ENCODE peak calls at places on chromosomes 13 and 19, in four cellular contexts. M, R, N and Z are unnamed samples.

GRCh38 chr13:102090532-102090931 is 311.3 kb downstream of the FGF14 start:
- DNase-seq in N (no peak), M (no peak), R (no peak), Z (no peak)

GRCh38 chr13:84925443-84925842 is 873.8 kb downstream of the SLITRK6 start:
- DNase-seq in N (no peak), M (peak; percentile 40), R (no peak), Z (no peak)

GRCh38 chr13:73275163-73275562 is 216.4 kb downstream of the KLF5 start:
- DNase-seq in N (peak; percentile 21), R (no peak), M (no peak), Z (no peak)

GRCh38 chr13:33351324-33351723 is 65.8 kb upstream of the STARD13 start:
- DNase-seq in R (no peak), N (no peak), M (peak; percentile 67), Z (no peak)

GRCh38 chr13:30581582-30581981 is 36.1 kb upstream of the USPL1 start:
- DNase-seq in M (peak; percentile 16), R (no peak), N (peak; percentile 7), Z (no peak)

GRCh38 chr19:19171821-19172532 is 1.9 kb upstream of the MEF2B start:
- DNase-seq in M (peak; percentile 72), N (no peak), R (no peak), Z (no peak)

GRCh38 chr13:69654392-69654791 is 453.2 kb upstream of the ATXN8OS start:
- DNase-seq in N (peak; percentile 12), R (no peak), M (no peak), Z (no peak)

GRCh38 chr19:45601524-45602522 is at the start of gene GPR4:
- DNase-seq in M (no peak), N (no peak), R (no peak), Z (no peak)

GRCh38 chr19:9597027-9597426 is 12.7 kb upstream of the ZNF121 start:
- DNase-seq in M (peak; percentile 13), R (no peak), N (peak; percentile 86), Z (no peak)

GRCh38 chr13:45786293-45786920 is 65.1 kb downstream of the SIAH3 start:
- DNase-seq in R (no peak), N (peak; percentile 4), M (no peak), Z (no peak)

GRCh38 chr13:40271511-40271910 is 394.9 kb downstream of the FOXO1 start:
- DNase-seq in N (no peak), M (no peak), R (no peak), Z (no peak)

GRCh38 chr13:63337041-63337440 is 1921.4 kb upstream of the PCDH20 start:
- DNase-seq in R (no peak), N (no peak), M (no peak), Z (no peak)

GRCh38 chr13:25286308-25286968 is 850 bp downstream of the MTMR6 start:
- DNase-seq in M (peak; percentile 76), R (no peak), N (peak; percentile 55), Z (peak; percentile 5)

GRCh38 chr13:48448963-48449614 is 36.2 kb upstream of the LPAR6 start:
- DNase-seq in R (no peak), M (peak; percentile 69), N (peak; percentile 57), Z (no peak)

GRCh38 chr19:12450817-12451216 is 10.0 kb upstream of the ZNF443 start:
- DNase-seq in M (no peak), N (no peak), R (no peak), Z (no peak)

GRCh38 chr13:95644611-95645052 is at the start of gene DZIP1:
- DNase-seq in R (peak; percentile 70), N (peak; percentile 69), M (peak; percentile 90), Z (peak; percentile 78)

GRCh38 chr13:53017433-53017970 is 11.1 kb upstream of the OLFM4 start:
- DNase-seq in M (no peak), R (no peak), N (no peak), Z (no peak)

GRCh38 chr13:100363874-100364273 is 224.7 kb downstream of the GGACT start:
- DNase-seq in M (peak; percentile 6), R (no peak), N (no peak), Z (no peak)

GRCh38 chr13:67123165-67123564 is 107.0 kb downstream of the PCDH9 start:
- DNase-seq in M (no peak), R (no peak), N (no peak), Z (no peak)

GRCh38 chr13:30431269-30431950 is 9.1 kb downstream of the UBE2L5 start:
- DNase-seq in R (no peak), M (no peak), N (peak; percentile 92), Z (no peak)

DNA sequence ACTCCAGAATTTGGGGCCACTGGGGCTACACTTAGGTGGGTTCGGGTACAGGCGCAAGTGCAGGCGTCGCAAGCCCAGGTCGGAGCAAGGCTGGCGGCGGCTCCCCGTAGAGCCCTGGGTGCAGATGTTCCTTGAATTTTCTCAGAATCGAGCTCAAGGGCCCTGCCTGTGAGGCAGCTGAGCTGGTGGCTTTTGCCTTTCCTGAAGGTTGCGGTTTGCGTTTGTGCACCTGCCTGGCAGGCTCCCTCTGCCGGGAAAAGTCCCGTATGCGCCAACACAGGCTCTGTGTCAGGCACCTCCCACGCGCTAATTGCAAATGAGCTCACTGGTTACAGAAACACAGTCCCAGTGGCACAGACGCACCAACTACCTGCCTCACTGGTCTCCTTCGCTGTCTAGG is 5.9 kb downstream of the DOHH start:
- DNase-seq in N (no peak), R (no peak), M (no peak), Z (no peak)
- H3K27ac ChIP-seq in N (no peak overlapping the region), R (no peak overlapping the region), M (no peak overlapping the region), Z (no peak overlapping the region)

GRCh38 chr19:49814010-49814409 is 918 bp upstream of the FUZ start:
- DNase-seq in N (peak; percentile 55), M (no peak), R (no peak), Z (no peak)
- H2BK12ac ChIP-seq in N (no peak overlapping the region), M (no peak overlapping the region), R (peak overlapping the region; percentile 20), Z (no peak overlapping the region)

GRCh38 chr13:44574466-44574855 is 1.7 kb downstream of the TSC22D1 start:
- DNase-seq in N (no peak), M (peak; percentile 33), R (no peak), Z (no peak)
- H3K4me3 ChIP-seq in N (no peak overlapping the region), M (peak overlapping the region; percentile 79), R (peak overlapping the region; percentile 77), Z (peak overlapping the region; percentile 42)

GRCh38 chr19:1855828-1856255 is 7.5 kb downstream of the KLF16 start:
- DNase-seq in R (no peak), M (no peak), N (no peak), Z (no peak)

GRCh38 chr19:1857648-1858326 is 5.6 kb downstream of the KLF16 start:
- DNase-seq in M (no peak), N (no peak), R (no peak), Z (no peak)

GRCh38 chr19:1858412-1859081 is 4.8 kb downstream of the KLF16 start:
- DNase-seq in R (no peak), M (no peak), N (no peak), Z (no peak)

GRCh38 chr19:1856345-1856697 is 7.1 kb downstream of the KLF16 start:
- DNase-seq in N (no peak), M (no peak), R (no peak), Z (no peak)

DNA sequence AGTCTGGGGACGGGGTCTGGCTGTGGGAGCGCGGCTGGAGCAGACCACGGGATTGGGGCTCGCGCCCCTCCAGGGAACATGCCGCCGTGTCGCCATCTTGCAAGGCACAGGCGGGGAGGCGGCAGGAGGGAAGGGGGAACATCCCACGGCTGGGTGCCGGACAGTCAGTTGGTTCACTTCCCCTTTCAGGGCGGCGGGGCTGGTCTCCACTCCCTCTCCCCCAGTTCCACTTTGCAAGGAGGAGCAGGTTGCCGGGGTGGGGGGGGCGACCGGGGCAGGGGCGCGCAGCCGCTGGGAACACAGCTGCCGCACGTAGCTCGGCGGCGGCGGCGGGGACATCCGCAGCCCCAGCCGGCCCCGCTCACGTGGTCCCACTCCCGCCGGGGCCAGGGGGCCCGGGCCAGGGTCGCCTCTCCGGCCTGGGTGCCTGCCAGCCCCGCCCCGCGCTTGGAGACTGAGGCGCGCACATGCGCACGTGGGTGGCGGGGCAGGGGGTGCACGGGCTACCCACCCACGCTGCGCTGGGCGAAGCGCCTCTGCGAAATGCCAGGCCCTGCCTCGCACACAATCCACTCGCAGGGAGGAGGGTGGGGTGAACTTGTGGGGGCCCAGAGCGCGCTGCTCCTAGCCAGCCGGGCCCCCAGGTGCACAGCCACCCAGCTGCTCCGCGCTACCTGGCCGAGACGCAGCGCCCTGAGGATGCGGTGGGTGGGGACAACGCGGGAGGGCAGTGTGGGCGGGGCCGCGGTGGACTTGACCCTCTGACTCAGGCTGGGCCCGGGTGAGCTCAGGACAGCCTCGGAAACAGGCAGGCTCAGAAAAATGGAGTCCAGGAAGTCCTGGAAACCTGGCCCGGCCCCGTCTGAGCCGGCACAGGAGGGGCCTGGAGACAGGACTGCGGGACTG is 6.4 kb downstream of the KLF16 start:
- DNase-seq in R (no peak), M (peak; percentile 85), N (peak; percentile 93), Z (no peak)
- H3K27ac ChIP-seq in R (no peak overlapping the region), M (peak overlapping the region; percentile 48), N (no peak overlapping the region), Z (no peak overlapping the region)